ENCODE peak calls at places on chromosomes 13 and 19, in six cellular contexts. One of them, this sample, is unnamed.
A peak's percentile ranks its signal among the peaks of the same experiment; 100 is the strongest.

GRCh38 chr19:14577264-14577663 is 5.4 kb upstream of the NDUFB7 start:
- DNase-seq in breast epithelium: no peak
- DNase-seq in upper lobe of left lung: no peak
- DNase-seq in spleen: no peak
- DNase-seq in transverse colon: no peak
- DNase-seq in GM23338: no peak
- DNase-seq in this sample: no peak

GRCh38 chr19:35717665-35718344 is at the start of gene KMT2B:
- DNase-seq in breast epithelium: no peak
- DNase-seq in upper lobe of left lung: no peak
- DNase-seq in spleen: no peak
- DNase-seq in transverse colon: peak; percentile 96
- DNase-seq in GM23338: peak; percentile 98
- DNase-seq in this sample: no peak

GRCh38 chr19:6730941-6731670 is 6.3 kb downstream of the GPR108 start:
- DNase-seq in breast epithelium: no peak
- DNase-seq in upper lobe of left lung: no peak
- DNase-seq in spleen: no peak
- DNase-seq in transverse colon: no peak
- DNase-seq in GM23338: no peak
- DNase-seq in this sample: no peak

GRCh38 chr13:96958286-96958891 is 35.9 kb downstream of the OXGR1 start:
- DNase-seq in breast epithelium: no peak
- DNase-seq in upper lobe of left lung: no peak
- DNase-seq in spleen: no peak
- DNase-seq in transverse colon: no peak
- DNase-seq in GM23338: peak; percentile 84
- DNase-seq in this sample: no peak

GRCh38 chr13:109565877-109566276 is 220.5 kb downstream of the IRS2 start:
- DNase-seq in breast epithelium: no peak
- DNase-seq in upper lobe of left lung: no peak
- DNase-seq in spleen: no peak
- DNase-seq in transverse colon: no peak
- DNase-seq in GM23338: no peak
- DNase-seq in this sample: no peak

GRCh38 chr13:110137677-110138008 is 169.3 kb downstream of the COL4A1 start:
- DNase-seq in breast epithelium: peak; percentile 52
- DNase-seq in upper lobe of left lung: peak; percentile 66
- DNase-seq in spleen: no peak
- DNase-seq in transverse colon: peak; percentile 40
- DNase-seq in GM23338: no peak
- DNase-seq in this sample: no peak

GRCh38 chr13:109790951-109791605 is 4.7 kb upstream of the IRS2 start:
- DNase-seq in breast epithelium: no peak
- DNase-seq in upper lobe of left lung: no peak
- DNase-seq in spleen: no peak
- DNase-seq in transverse colon: peak; percentile 36
- DNase-seq in GM23338: peak; percentile 76
- DNase-seq in this sample: no peak

GRCh38 chr19:49570997-49571676 is 9.2 kb downstream of the NOSIP start:
- DNase-seq in breast epithelium: no peak
- DNase-seq in upper lobe of left lung: no peak
- DNase-seq in spleen: no peak
- DNase-seq in transverse colon: peak; percentile 68
- DNase-seq in GM23338: peak; percentile 57
- DNase-seq in this sample: no peak

GRCh38 chr13:24631922-24632321 is 48.3 kb upstream of the ATP12A start:
- DNase-seq in breast epithelium: no peak
- DNase-seq in upper lobe of left lung: no peak
- DNase-seq in spleen: no peak
- DNase-seq in transverse colon: no peak
- DNase-seq in GM23338: no peak
- DNase-seq in this sample: peak; percentile 16

DNA sequence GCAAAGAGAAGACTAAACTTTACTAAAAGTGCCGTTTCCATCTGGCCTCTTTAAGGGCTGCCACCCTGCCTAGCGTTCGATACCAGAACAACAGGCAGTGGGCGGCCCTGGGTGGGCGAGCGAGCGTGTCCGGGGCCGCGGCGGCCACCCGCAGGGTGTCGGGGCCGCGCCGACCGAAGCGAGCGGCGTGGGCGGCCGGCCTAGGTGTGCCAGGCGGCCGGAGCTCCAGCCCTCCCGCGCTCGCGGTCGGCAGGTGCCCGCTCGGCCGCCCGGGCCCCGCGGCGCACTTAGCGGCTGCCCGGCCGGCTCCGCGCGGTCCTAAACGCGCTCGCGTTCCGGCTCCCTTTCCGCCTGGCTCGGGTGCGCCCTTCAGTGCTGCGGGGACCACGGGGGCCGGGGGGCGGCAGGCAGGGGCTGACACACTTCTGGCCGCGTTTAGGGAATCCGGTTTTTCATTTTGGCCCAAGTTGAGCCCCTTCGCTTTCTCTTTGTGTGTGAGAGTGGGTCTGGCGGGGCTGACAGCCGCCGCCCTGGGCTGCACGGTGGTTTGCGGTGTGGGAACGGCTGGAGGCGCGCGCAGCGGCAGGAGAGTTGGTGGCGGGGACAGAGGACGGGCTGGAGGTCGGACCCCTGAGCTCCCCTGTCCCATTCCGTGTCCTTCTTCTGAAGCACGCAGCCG is 2.9 kb downstream of the FGF9 start:
- DNase-seq in breast epithelium: no peak
- DNase-seq in upper lobe of left lung: no peak
- DNase-seq in spleen: peak; percentile 86
- DNase-seq in transverse colon: peak; percentile 60
- DNase-seq in GM23338: peak; percentile 83
- DNase-seq in this sample: no peak
- TF ChIP-seq CTCF in breast epithelium: no peak
- TF ChIP-seq CTCF in upper lobe of left lung: no peak
- TF ChIP-seq CTCF in spleen: no peak
- TF ChIP-seq CTCF in transverse colon: no peak
- TF ChIP-seq CTCF in GM23338: no peak
- TF ChIP-seq CTCF in this sample: no peak

DNA sequence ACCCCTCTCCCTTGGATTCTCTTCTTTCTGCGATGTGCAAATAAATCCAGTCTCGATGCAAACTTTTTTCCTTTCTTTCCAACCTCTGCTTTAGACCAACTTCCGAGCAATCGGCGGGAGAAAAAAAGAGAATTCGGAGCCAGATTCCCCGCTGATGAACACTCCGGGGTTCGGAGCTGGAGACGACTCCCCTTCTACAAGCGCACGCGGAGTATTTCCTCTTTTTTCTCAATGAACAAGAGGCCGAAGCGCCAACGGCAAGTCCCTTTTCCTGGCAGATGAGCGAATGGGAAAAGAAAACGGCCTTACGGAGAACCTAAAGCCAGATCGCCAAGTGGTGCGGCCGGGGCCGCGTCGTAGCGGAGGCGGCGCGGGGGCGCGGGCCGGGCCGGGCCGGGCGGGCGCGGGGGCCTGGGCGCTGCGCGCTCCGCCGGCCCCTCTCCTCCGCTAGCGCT is 256 bp downstream of the SPRY2 start:
- DNase-seq in breast epithelium: peak; percentile 25
- DNase-seq in upper lobe of left lung: peak; percentile 36
- DNase-seq in spleen: no peak
- DNase-seq in transverse colon: no peak
- DNase-seq in GM23338: no peak
- DNase-seq in this sample: no peak
- TF ChIP-seq POLR2AphosphoS5 in breast epithelium: no peak
- TF ChIP-seq POLR2AphosphoS5 in upper lobe of left lung: no peak
- TF ChIP-seq POLR2AphosphoS5 in spleen: no peak
- TF ChIP-seq POLR2AphosphoS5 in transverse colon: no peak
- TF ChIP-seq POLR2AphosphoS5 in GM23338: no peak
- TF ChIP-seq POLR2AphosphoS5 in this sample: no peak

GRCh38 chr13:113842336-113843062 is 21.4 kb downstream of the GAS6 start:
- DNase-seq in breast epithelium: no peak
- DNase-seq in upper lobe of left lung: no peak
- DNase-seq in spleen: peak; percentile 63
- DNase-seq in transverse colon: no peak
- DNase-seq in GM23338: no peak
- DNase-seq in this sample: no peak
- H3K4me1 ChIP-seq in breast epithelium: peaks cover 35% of the 10 kb centered on the region
- H3K4me1 ChIP-seq in upper lobe of left lung: peaks cover 47% of the 10 kb centered on the region
- H3K4me1 ChIP-seq in spleen: peaks cover 8% of the 10 kb centered on the region
- H3K4me1 ChIP-seq in transverse colon: peaks cover 38% of the 10 kb centered on the region
- H3K4me1 ChIP-seq in GM23338: no peaks in the 10 kb centered on the region
- H3K4me1 ChIP-seq in this sample: peaks cover 60% of the 10 kb centered on the region

GRCh38 chr13:38641164-38641948 is 45.5 kb upstream of the FREM2 start:
- DNase-seq in breast epithelium: no peak
- DNase-seq in upper lobe of left lung: no peak
- DNase-seq in spleen: no peak
- DNase-seq in transverse colon: no peak
- DNase-seq in GM23338: peak; percentile 22
- DNase-seq in this sample: no peak
- TF ChIP-seq CTCF in breast epithelium: no peak
- TF ChIP-seq CTCF in upper lobe of left lung: no peak
- TF ChIP-seq CTCF in spleen: no peak
- TF ChIP-seq CTCF in transverse colon: no peak
- TF ChIP-seq CTCF in GM23338: peak; percentile 31
- TF ChIP-seq CTCF in this sample: no peak

DNA sequence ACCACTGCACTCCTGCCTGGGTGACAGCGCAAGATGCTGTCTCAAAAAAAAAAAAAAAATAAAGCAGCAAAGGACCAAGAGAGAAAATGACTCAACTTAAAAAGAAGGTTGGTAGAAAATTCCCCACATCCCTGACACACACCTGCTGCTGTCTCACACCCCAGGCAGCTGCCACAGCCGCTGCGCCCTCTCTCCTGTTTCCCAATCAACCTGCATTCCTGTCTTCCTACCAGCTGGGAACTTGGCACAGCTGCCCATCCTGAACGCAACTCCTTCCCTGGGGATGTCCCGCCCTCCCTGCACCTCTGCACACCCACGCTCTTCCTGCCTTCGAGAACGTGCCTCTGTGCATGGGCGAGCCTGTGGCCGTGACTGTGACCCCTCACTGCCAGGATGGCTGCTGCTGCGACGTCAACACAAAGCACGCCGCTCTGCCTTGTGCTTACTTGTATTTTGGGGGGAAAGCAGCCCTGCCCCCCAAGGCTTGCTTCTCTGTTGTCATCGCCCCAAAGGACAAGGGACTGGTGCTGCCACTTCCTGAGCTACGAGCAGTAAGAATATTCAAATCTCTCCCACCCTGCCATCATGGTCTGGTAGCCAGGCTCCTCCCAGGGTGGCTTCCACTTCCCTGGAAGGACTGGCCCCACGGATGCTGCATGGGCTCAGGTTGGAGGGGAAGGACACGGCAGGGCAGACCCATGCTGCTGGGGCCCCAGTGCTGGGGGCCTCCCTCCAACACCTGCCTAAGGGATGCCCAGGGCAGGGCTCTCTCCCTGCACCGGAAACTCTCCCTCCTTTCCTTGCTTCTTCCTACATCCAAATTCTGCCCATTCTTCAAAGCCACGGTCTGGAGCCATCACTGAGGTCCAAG is 20.7 kb downstream of the SH3GL1 start:
- DNase-seq in breast epithelium: peak; percentile 91
- DNase-seq in upper lobe of left lung: peak; percentile 86
- DNase-seq in spleen: peak; percentile 87
- DNase-seq in transverse colon: no peak
- DNase-seq in GM23338: no peak
- DNase-seq in this sample: no peak
- TF ChIP-seq POLR2AphosphoS5 in breast epithelium: peak; percentile 72
- TF ChIP-seq POLR2AphosphoS5 in upper lobe of left lung: peak; percentile 43
- TF ChIP-seq POLR2AphosphoS5 in spleen: peak; percentile 83
- TF ChIP-seq POLR2AphosphoS5 in transverse colon: no peak
- TF ChIP-seq POLR2AphosphoS5 in GM23338: no peak
- TF ChIP-seq POLR2AphosphoS5 in this sample: peak; percentile 43

DNA sequence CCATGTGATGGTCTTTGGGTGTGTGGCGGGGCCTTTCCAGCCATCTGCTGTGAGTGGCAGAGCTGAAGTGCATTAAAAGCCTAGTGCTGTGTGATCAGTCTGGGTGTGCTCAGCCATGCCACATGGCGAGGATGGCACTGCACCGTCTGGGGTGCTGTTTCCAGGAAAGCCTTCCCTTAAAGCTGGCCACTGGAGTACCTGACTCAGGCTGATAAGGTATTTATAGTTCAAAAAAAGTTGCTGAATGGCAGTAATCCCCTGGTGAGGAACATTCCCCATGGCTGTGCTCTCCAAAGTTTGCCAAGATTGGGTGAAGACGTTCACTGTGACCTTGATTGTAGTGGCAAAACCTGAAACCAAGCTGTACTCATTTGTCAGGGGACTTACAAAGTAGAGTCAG is 6.0 kb downstream of the GPI start:
- DNase-seq in breast epithelium: no peak
- DNase-seq in upper lobe of left lung: no peak
- DNase-seq in spleen: no peak
- DNase-seq in transverse colon: no peak
- DNase-seq in GM23338: no peak
- DNase-seq in this sample: no peak
- H3K4me1 ChIP-seq in breast epithelium: peaks cover 4% of the 10 kb centered on the region
- H3K4me1 ChIP-seq in upper lobe of left lung: peaks cover 16% of the 10 kb centered on the region
- H3K4me1 ChIP-seq in spleen: peaks cover 11% of the 10 kb centered on the region
- H3K4me1 ChIP-seq in transverse colon: peaks cover 15% of the 10 kb centered on the region
- H3K4me1 ChIP-seq in GM23338: no peaks in the 10 kb centered on the region
- H3K4me1 ChIP-seq in this sample: peaks cover 18% of the 10 kb centered on the region

GRCh38 chr13:84903391-84903790 is 895.8 kb downstream of the SLITRK6 start:
- DNase-seq in breast epithelium: no peak
- DNase-seq in upper lobe of left lung: no peak
- DNase-seq in spleen: no peak
- DNase-seq in transverse colon: no peak
- DNase-seq in GM23338: no peak
- DNase-seq in this sample: no peak

GRCh38 chr13:84902243-84902642 is 897.0 kb downstream of the SLITRK6 start:
- DNase-seq in breast epithelium: no peak
- DNase-seq in upper lobe of left lung: no peak
- DNase-seq in spleen: no peak
- DNase-seq in transverse colon: no peak
- DNase-seq in GM23338: no peak
- DNase-seq in this sample: no peak
- TF ChIP-seq CTCF in breast epithelium: no peak
- TF ChIP-seq CTCF in upper lobe of left lung: no peak
- TF ChIP-seq CTCF in spleen: no peak
- TF ChIP-seq CTCF in transverse colon: no peak
- TF ChIP-seq CTCF in GM23338: no peak
- TF ChIP-seq CTCF in this sample: no peak

DNA sequence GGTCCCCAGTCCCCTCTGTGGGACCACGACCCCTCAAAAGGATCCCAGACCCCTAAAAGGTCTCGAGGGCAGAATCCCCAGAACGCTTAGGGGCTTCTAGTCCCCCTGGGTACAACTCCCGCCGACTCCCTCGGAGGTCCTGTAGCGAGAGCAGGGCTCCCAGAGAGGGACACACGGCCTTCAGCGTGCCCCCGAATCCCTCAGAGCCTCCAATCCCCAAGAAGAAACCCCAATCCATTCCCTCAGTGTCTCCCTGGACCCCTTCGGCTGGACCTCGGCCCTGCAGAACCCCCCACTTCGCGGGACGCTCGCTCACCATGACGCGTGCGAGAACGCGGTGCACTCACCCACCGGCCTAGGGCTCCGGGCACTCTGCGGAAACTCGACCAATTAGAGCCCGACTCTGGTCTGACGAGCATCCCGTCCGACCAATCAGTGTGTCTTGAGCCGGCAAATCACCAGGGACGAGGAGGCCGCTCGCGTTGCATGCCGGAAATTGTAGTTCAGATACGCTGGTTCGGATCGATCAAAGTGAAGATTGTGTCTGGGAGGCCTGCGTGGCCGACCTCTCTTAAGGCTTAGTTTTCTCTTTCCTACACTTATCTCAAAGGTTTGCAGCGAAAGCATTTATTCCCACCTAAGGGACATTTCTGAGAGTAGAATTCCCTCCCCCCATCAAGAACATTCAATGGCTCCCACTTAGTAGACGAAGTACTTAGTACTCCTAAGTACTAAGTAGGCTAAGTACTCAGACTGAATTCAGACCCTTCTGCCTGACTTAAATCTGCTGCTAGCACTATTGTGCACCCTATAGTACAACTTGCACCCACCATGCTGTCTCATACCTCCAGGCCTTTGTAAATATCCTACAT is at the start of gene TMEM161A:
- DNase-seq in breast epithelium: peak; percentile 97
- DNase-seq in upper lobe of left lung: peak; percentile 97
- DNase-seq in spleen: peak; percentile 96
- DNase-seq in transverse colon: peak; percentile 98
- DNase-seq in GM23338: peak; percentile 99
- DNase-seq in this sample: peak; percentile 98
- TF ChIP-seq POLR2AphosphoS5 in breast epithelium: peak; percentile 72
- TF ChIP-seq POLR2AphosphoS5 in upper lobe of left lung: peak; percentile 81
- TF ChIP-seq POLR2AphosphoS5 in spleen: peak; percentile 91
- TF ChIP-seq POLR2AphosphoS5 in transverse colon: peak; percentile 71
- TF ChIP-seq POLR2AphosphoS5 in GM23338: peak; percentile 94
- TF ChIP-seq POLR2AphosphoS5 in this sample: no peak